ENCODE peak calls at places on chromosomes 13 and 19, in five cellular contexts. One of them, this sample, is unnamed.

GRCh38 chr19:36417752-36418286 is 625 bp downstream of the ZFP82 start:
- DNase-seq in NCI-H187: no peak
- DNase-seq in activated T-cell treated with anti-CD3 and anti-CD28 coated beads for 1 hour: no peak
- DNase-seq in pulmonary artery endothelial cell: no peak
- DNase-seq in frontal cortex: no peak
- DNase-seq in this sample: no peak

GRCh38 chr19:18488838-18489626 is 32.8 kb downstream of the ELL start:
- DNase-seq in NCI-H187: no peak
- DNase-seq in activated T-cell treated with anti-CD3 and anti-CD28 coated beads for 1 hour: no peak
- DNase-seq in pulmonary artery endothelial cell: no peak
- DNase-seq in frontal cortex: no peak
- DNase-seq in this sample: no peak

GRCh38 chr19:6568010-6568411 is 22.9 kb downstream of the CD70 start:
- DNase-seq in NCI-H187: no peak
- DNase-seq in activated T-cell treated with anti-CD3 and anti-CD28 coated beads for 1 hour: no peak
- DNase-seq in pulmonary artery endothelial cell: no peak
- DNase-seq in frontal cortex: no peak
- DNase-seq in this sample: no peak

GRCh38 chr13:98858206-98858605 is 105.7 kb upstream of the SLC15A1 start:
- DNase-seq in NCI-H187: no peak
- DNase-seq in activated T-cell treated with anti-CD3 and anti-CD28 coated beads for 1 hour: no peak
- DNase-seq in pulmonary artery endothelial cell: no peak
- DNase-seq in frontal cortex: no peak
- DNase-seq in this sample: no peak

GRCh38 chr13:64793592-64793991 is 2436.5 kb downstream of the PCDH9 start:
- DNase-seq in NCI-H187: no peak
- DNase-seq in activated T-cell treated with anti-CD3 and anti-CD28 coated beads for 1 hour: no peak
- DNase-seq in pulmonary artery endothelial cell: no peak
- DNase-seq in frontal cortex: no peak
- DNase-seq in this sample: no peak

GRCh38 chr19:34173145-34173956 is 1.0 kb downstream of the LSM14A start:
- DNase-seq in NCI-H187: no peak
- DNase-seq in activated T-cell treated with anti-CD3 and anti-CD28 coated beads for 1 hour: no peak
- DNase-seq in pulmonary artery endothelial cell: no peak
- DNase-seq in frontal cortex: peak
- DNase-seq in this sample: no peak

GRCh38 chr19:10565567-10566407 is at the start of gene KRI1:
- DNase-seq in NCI-H187: peak
- DNase-seq in activated T-cell treated with anti-CD3 and anti-CD28 coated beads for 1 hour: peak
- DNase-seq in pulmonary artery endothelial cell: peak
- DNase-seq in frontal cortex: peak
- DNase-seq in this sample: peak

GRCh38 chr19:41480336-41480735 is 37.4 kb downstream of the ERICH4 start:
- DNase-seq in NCI-H187: no peak
- DNase-seq in activated T-cell treated with anti-CD3 and anti-CD28 coated beads for 1 hour: no peak
- DNase-seq in pulmonary artery endothelial cell: no peak
- DNase-seq in frontal cortex: no peak
- DNase-seq in this sample: no peak

GRCh38 chr13:104143760-104144406 is 1077.7 kb upstream of the SLC10A2 start:
- DNase-seq in NCI-H187: peak
- DNase-seq in activated T-cell treated with anti-CD3 and anti-CD28 coated beads for 1 hour: no peak
- DNase-seq in pulmonary artery endothelial cell: no peak
- DNase-seq in frontal cortex: no peak
- DNase-seq in this sample: peak

GRCh38 chr19:55536366-55536765 is 567 bp downstream of the SBK2 start:
- DNase-seq in NCI-H187: no peak
- DNase-seq in activated T-cell treated with anti-CD3 and anti-CD28 coated beads for 1 hour: no peak
- DNase-seq in pulmonary artery endothelial cell: no peak
- DNase-seq in frontal cortex: no peak
- DNase-seq in this sample: no peak